ENCODE peak calls at places on chromosomes 5 and 9, in five cellular contexts. V is GM12864; S is activated naive CD4-positive, alpha-beta T cell; F is small intestine; A is midbrain. Z is an unnamed sample.

GRCh38 chr9:34328983-34329832 is at the start of the genes KIF24 and NUDT2:
- DNase-seq in V (peak), S (peak), F (peak), A (peak), Z (peak)

GRCh38 chr5:7548576-7548975 is 152.6 kb downstream of the ADCY2 start:
- DNase-seq in V (no peak), S (no peak), F (no peak), A (no peak), Z (no peak)

GRCh38 chr5:172556971-172557461 is 84.0 kb upstream of the NEURL1B start:
- DNase-seq in V (no peak), S (no peak), F (no peak), A (peak), Z (no peak)

GRCh38 chr5:72892846-72893245 is 63.0 kb upstream of the FCHO2 start:
- DNase-seq in V (no peak), S (no peak), F (no peak), A (no peak), Z (no peak)

GRCh38 chr5:138459311-138459710 is 6.0 kb upstream of the EGR1 start:
- DNase-seq in V (no peak), S (peak), F (peak), A (no peak), Z (no peak)

GRCh38 chr9:98455957-98456621 is 200.6 kb upstream of the TBC1D2 start:
- DNase-seq in V (no peak), S (no peak), F (no peak), A (no peak), Z (peak)

GRCh38 chr5:174920906-174921550 is 196.6 kb downstream of the MSX2 start:
- DNase-seq in V (no peak), S (no peak), F (no peak), A (no peak), Z (peak)

GRCh38 chr5:147391781-147392180 is 118.1 kb downstream of the DPYSL3 start:
- DNase-seq in V (peak), S (no peak), F (peak), A (no peak), Z (peak)

GRCh38 chr5:178436326-178436940 is 153.8 kb downstream of the COL23A1 start:
- DNase-seq in V (no peak), S (no peak), F (no peak), A (no peak), Z (no peak)

GRCh38 chr5:72557576-72558336 is 50.5 kb upstream of the ZNF366 start:
- DNase-seq in V (no peak), S (no peak), F (no peak), A (no peak), Z (no peak)

GRCh38 chr9:133888048-133888778 is 103.9 kb downstream of the VAV2 start:
- DNase-seq in V (no peak), S (no peak), F (peak), A (no peak), Z (no peak)

GRCh38 chr5:76947064-76947463 is 5.8 kb upstream of the CRHBP start:
- DNase-seq in V (no peak), S (no peak), F (no peak), A (no peak), Z (no peak)